ENCODE peak calls at places on chromosomes 6 and 20, in six cellular contexts. One of them, this sample, is unnamed.

GRCh38 chr6:39812853-39813533 is 20.8 kb downstream of the DAAM2 start:
- DNase-seq in stimulated activated CD8-positive, alpha-beta memory T cell treated with anti-CD3 and anti-CD28 coated beads, Interleukin-15, amount 100 ng/mL, for 48 hours: no peak
- DNase-seq in dorsolateral prefrontal cortex: no peak
- DNase-seq in NCI-H1105: no peak
- DNase-seq in retina: no peak
- DNase-seq in stimulated activated naive CD8-positive, alpha-beta T cell treated with anti-CD3 and anti-CD28 coated beads, Interleukin-15, Interleukin-2, amounts not matched to agents 100 U/mL and 50 U/mL, for 24 hours: no peak
- DNase-seq in this sample: no peak

GRCh38 chr20:50237349-50237748 is 46.7 kb downstream of the CEBPB start:
- DNase-seq in stimulated activated CD8-positive, alpha-beta memory T cell treated with anti-CD3 and anti-CD28 coated beads, Interleukin-15, amount 100 ng/mL, for 48 hours: no peak
- DNase-seq in dorsolateral prefrontal cortex: no peak
- DNase-seq in retina: no peak
- DNase-seq in stimulated activated naive CD8-positive, alpha-beta T cell treated with anti-CD3 and anti-CD28 coated beads, Interleukin-15, Interleukin-2, amounts not matched to agents 100 U/mL and 50 U/mL, for 24 hours: no peak
- DNase-seq in NCI-H1105: no peak
- DNase-seq in this sample: no peak

GRCh38 chr20:17128206-17128605 is 98.6 kb upstream of the PCSK2 start:
- DNase-seq in dorsolateral prefrontal cortex: no peak
- DNase-seq in stimulated activated naive CD8-positive, alpha-beta T cell treated with anti-CD3 and anti-CD28 coated beads, Interleukin-15, Interleukin-2, amounts not matched to agents 100 U/mL and 50 U/mL, for 24 hours: no peak
- DNase-seq in stimulated activated CD8-positive, alpha-beta memory T cell treated with anti-CD3 and anti-CD28 coated beads, Interleukin-15, amount 100 ng/mL, for 48 hours: no peak
- DNase-seq in retina: no peak
- DNase-seq in NCI-H1105: no peak
- DNase-seq in this sample: no peak

GRCh38 chr20:57613481-57613921 is 6.7 kb downstream of the ZBP1 start:
- DNase-seq in retina: no peak
- DNase-seq in stimulated activated naive CD8-positive, alpha-beta T cell treated with anti-CD3 and anti-CD28 coated beads, Interleukin-15, Interleukin-2, amounts not matched to agents 100 U/mL and 50 U/mL, for 24 hours: peak; percentile 0
- DNase-seq in stimulated activated CD8-positive, alpha-beta memory T cell treated with anti-CD3 and anti-CD28 coated beads, Interleukin-15, amount 100 ng/mL, for 48 hours: no peak
- DNase-seq in NCI-H1105: no peak
- DNase-seq in dorsolateral prefrontal cortex: peak; percentile 36
- DNase-seq in this sample: no peak

GRCh38 chr6:105226598-105227291 is 46.9 kb upstream of the POPDC3 start:
- DNase-seq in NCI-H1105: no peak
- DNase-seq in stimulated activated CD8-positive, alpha-beta memory T cell treated with anti-CD3 and anti-CD28 coated beads, Interleukin-15, amount 100 ng/mL, for 48 hours: no peak
- DNase-seq in dorsolateral prefrontal cortex: no peak
- DNase-seq in stimulated activated naive CD8-positive, alpha-beta T cell treated with anti-CD3 and anti-CD28 coated beads, Interleukin-15, Interleukin-2, amounts not matched to agents 100 U/mL and 50 U/mL, for 24 hours: no peak
- DNase-seq in retina: no peak
- DNase-seq in this sample: no peak

GRCh38 chr6:29424575-29424974 is 9.8 kb downstream of the OR12D1 start:
- DNase-seq in dorsolateral prefrontal cortex: no peak
- DNase-seq in retina: no peak
- DNase-seq in stimulated activated CD8-positive, alpha-beta memory T cell treated with anti-CD3 and anti-CD28 coated beads, Interleukin-15, amount 100 ng/mL, for 48 hours: no peak
- DNase-seq in NCI-H1105: no peak
- DNase-seq in stimulated activated naive CD8-positive, alpha-beta T cell treated with anti-CD3 and anti-CD28 coated beads, Interleukin-15, Interleukin-2, amounts not matched to agents 100 U/mL and 50 U/mL, for 24 hours: no peak
- DNase-seq in this sample: no peak

GRCh38 chr6:90940812-90941481 is 354.1 kb upstream of the MAP3K7 start:
- DNase-seq in stimulated activated CD8-positive, alpha-beta memory T cell treated with anti-CD3 and anti-CD28 coated beads, Interleukin-15, amount 100 ng/mL, for 48 hours: no peak
- DNase-seq in retina: peak; percentile 55
- DNase-seq in stimulated activated naive CD8-positive, alpha-beta T cell treated with anti-CD3 and anti-CD28 coated beads, Interleukin-15, Interleukin-2, amounts not matched to agents 100 U/mL and 50 U/mL, for 24 hours: no peak
- DNase-seq in dorsolateral prefrontal cortex: no peak
- DNase-seq in NCI-H1105: peak; percentile 29
- DNase-seq in this sample: peak; percentile 42

GRCh38 chr6:2853766-2854393 is 12.2 kb upstream of the SERPINB1 start:
- DNase-seq in NCI-H1105: no peak
- DNase-seq in retina: no peak
- DNase-seq in dorsolateral prefrontal cortex: no peak
- DNase-seq in stimulated activated CD8-positive, alpha-beta memory T cell treated with anti-CD3 and anti-CD28 coated beads, Interleukin-15, amount 100 ng/mL, for 48 hours: peak; percentile 83
- DNase-seq in stimulated activated naive CD8-positive, alpha-beta T cell treated with anti-CD3 and anti-CD28 coated beads, Interleukin-15, Interleukin-2, amounts not matched to agents 100 U/mL and 50 U/mL, for 24 hours: peak; percentile 89
- DNase-seq in this sample: no peak

GRCh38 chr6:107666084-107666981 is 157.8 kb downstream of the SCML4 start:
- DNase-seq in retina: no peak
- DNase-seq in stimulated activated naive CD8-positive, alpha-beta T cell treated with anti-CD3 and anti-CD28 coated beads, Interleukin-15, Interleukin-2, amounts not matched to agents 100 U/mL and 50 U/mL, for 24 hours: no peak
- DNase-seq in stimulated activated CD8-positive, alpha-beta memory T cell treated with anti-CD3 and anti-CD28 coated beads, Interleukin-15, amount 100 ng/mL, for 48 hours: no peak
- DNase-seq in dorsolateral prefrontal cortex: no peak
- DNase-seq in NCI-H1105: no peak
- DNase-seq in this sample: peak; percentile 33

GRCh38 chr20:37573626-37574198 is 46.0 kb upstream of the BLCAP start:
- DNase-seq in stimulated activated naive CD8-positive, alpha-beta T cell treated with anti-CD3 and anti-CD28 coated beads, Interleukin-15, Interleukin-2, amounts not matched to agents 100 U/mL and 50 U/mL, for 24 hours: no peak
- DNase-seq in stimulated activated CD8-positive, alpha-beta memory T cell treated with anti-CD3 and anti-CD28 coated beads, Interleukin-15, amount 100 ng/mL, for 48 hours: no peak
- DNase-seq in dorsolateral prefrontal cortex: no peak
- DNase-seq in retina: no peak
- DNase-seq in NCI-H1105: no peak
- DNase-seq in this sample: no peak

GRCh38 chr20:64229537-64230061 is 25.9 kb upstream of the PCMTD2 start:
- DNase-seq in dorsolateral prefrontal cortex: no peak
- DNase-seq in stimulated activated naive CD8-positive, alpha-beta T cell treated with anti-CD3 and anti-CD28 coated beads, Interleukin-15, Interleukin-2, amounts not matched to agents 100 U/mL and 50 U/mL, for 24 hours: no peak
- DNase-seq in retina: no peak
- DNase-seq in stimulated activated CD8-positive, alpha-beta memory T cell treated with anti-CD3 and anti-CD28 coated beads, Interleukin-15, amount 100 ng/mL, for 48 hours: no peak
- DNase-seq in NCI-H1105: no peak
- DNase-seq in this sample: no peak

GRCh38 chr20:50292324-50293243 is 102.0 kb downstream of the CEBPB start:
- DNase-seq in stimulated activated naive CD8-positive, alpha-beta T cell treated with anti-CD3 and anti-CD28 coated beads, Interleukin-15, Interleukin-2, amounts not matched to agents 100 U/mL and 50 U/mL, for 24 hours: peak; percentile 52
- DNase-seq in stimulated activated CD8-positive, alpha-beta memory T cell treated with anti-CD3 and anti-CD28 coated beads, Interleukin-15, amount 100 ng/mL, for 48 hours: peak; percentile 25
- DNase-seq in NCI-H1105: no peak
- DNase-seq in retina: no peak
- DNase-seq in dorsolateral prefrontal cortex: no peak
- DNase-seq in this sample: no peak

GRCh38 chr20:1304711-1305515 is 24.0 kb downstream of the SDCBP2 start:
- DNase-seq in dorsolateral prefrontal cortex: peak; percentile 45
- DNase-seq in stimulated activated naive CD8-positive, alpha-beta T cell treated with anti-CD3 and anti-CD28 coated beads, Interleukin-15, Interleukin-2, amounts not matched to agents 100 U/mL and 50 U/mL, for 24 hours: no peak
- DNase-seq in retina: no peak
- DNase-seq in NCI-H1105: no peak
- DNase-seq in stimulated activated CD8-positive, alpha-beta memory T cell treated with anti-CD3 and anti-CD28 coated beads, Interleukin-15, amount 100 ng/mL, for 48 hours: no peak
- DNase-seq in this sample: peak; percentile 62

GRCh38 chr20:34108616-34109174 is 3.3 kb downstream of the EIF2S2 start:
- DNase-seq in dorsolateral prefrontal cortex: no peak
- DNase-seq in stimulated activated CD8-positive, alpha-beta memory T cell treated with anti-CD3 and anti-CD28 coated beads, Interleukin-15, amount 100 ng/mL, for 48 hours: no peak
- DNase-seq in stimulated activated naive CD8-positive, alpha-beta T cell treated with anti-CD3 and anti-CD28 coated beads, Interleukin-15, Interleukin-2, amounts not matched to agents 100 U/mL and 50 U/mL, for 24 hours: no peak
- DNase-seq in retina: no peak
- DNase-seq in NCI-H1105: no peak
- DNase-seq in this sample: no peak

GRCh38 chr6:31094389-31094881 is 17.9 kb downstream of the C6orf15 start:
- DNase-seq in dorsolateral prefrontal cortex: no peak
- DNase-seq in NCI-H1105: no peak
- DNase-seq in retina: no peak
- DNase-seq in stimulated activated naive CD8-positive, alpha-beta T cell treated with anti-CD3 and anti-CD28 coated beads, Interleukin-15, Interleukin-2, amounts not matched to agents 100 U/mL and 50 U/mL, for 24 hours: peak; percentile 20
- DNase-seq in stimulated activated CD8-positive, alpha-beta memory T cell treated with anti-CD3 and anti-CD28 coated beads, Interleukin-15, amount 100 ng/mL, for 48 hours: no peak
- DNase-seq in this sample: no peak

GRCh38 chr20:16241911-16242310 is 331.3 kb downstream of the KIF16B start:
- DNase-seq in NCI-H1105: no peak
- DNase-seq in stimulated activated naive CD8-positive, alpha-beta T cell treated with anti-CD3 and anti-CD28 coated beads, Interleukin-15, Interleukin-2, amounts not matched to agents 100 U/mL and 50 U/mL, for 24 hours: no peak
- DNase-seq in retina: no peak
- DNase-seq in stimulated activated CD8-positive, alpha-beta memory T cell treated with anti-CD3 and anti-CD28 coated beads, Interleukin-15, amount 100 ng/mL, for 48 hours: no peak
- DNase-seq in dorsolateral prefrontal cortex: no peak
- DNase-seq in this sample: peak; percentile 65

GRCh38 chr20:22368235-22368634 is 216.1 kb downstream of the FOXA2 start:
- DNase-seq in stimulated activated naive CD8-positive, alpha-beta T cell treated with anti-CD3 and anti-CD28 coated beads, Interleukin-15, Interleukin-2, amounts not matched to agents 100 U/mL and 50 U/mL, for 24 hours: no peak
- DNase-seq in dorsolateral prefrontal cortex: no peak
- DNase-seq in NCI-H1105: no peak
- DNase-seq in retina: no peak
- DNase-seq in stimulated activated CD8-positive, alpha-beta memory T cell treated with anti-CD3 and anti-CD28 coated beads, Interleukin-15, amount 100 ng/mL, for 48 hours: no peak
- DNase-seq in this sample: no peak

GRCh38 chr6:17169291-17169690 is 67.4 kb downstream of the STMND1 start:
- DNase-seq in retina: no peak
- DNase-seq in NCI-H1105: no peak
- DNase-seq in stimulated activated CD8-positive, alpha-beta memory T cell treated with anti-CD3 and anti-CD28 coated beads, Interleukin-15, amount 100 ng/mL, for 48 hours: no peak
- DNase-seq in dorsolateral prefrontal cortex: no peak
- DNase-seq in stimulated activated naive CD8-positive, alpha-beta T cell treated with anti-CD3 and anti-CD28 coated beads, Interleukin-15, Interleukin-2, amounts not matched to agents 100 U/mL and 50 U/mL, for 24 hours: no peak
- DNase-seq in this sample: no peak

GRCh38 chr6:145809785-145810184 is 4.8 kb downstream of the FBXO30 start:
- DNase-seq in stimulated activated CD8-positive, alpha-beta memory T cell treated with anti-CD3 and anti-CD28 coated beads, Interleukin-15, amount 100 ng/mL, for 48 hours: no peak
- DNase-seq in NCI-H1105: no peak
- DNase-seq in retina: no peak
- DNase-seq in dorsolateral prefrontal cortex: no peak
- DNase-seq in stimulated activated naive CD8-positive, alpha-beta T cell treated with anti-CD3 and anti-CD28 coated beads, Interleukin-15, Interleukin-2, amounts not matched to agents 100 U/mL and 50 U/mL, for 24 hours: no peak
- DNase-seq in this sample: no peak

GRCh38 chr20:24081077-24081476 is 92.5 kb upstream of the GGTLC1 start:
- DNase-seq in stimulated activated naive CD8-positive, alpha-beta T cell treated with anti-CD3 and anti-CD28 coated beads, Interleukin-15, Interleukin-2, amounts not matched to agents 100 U/mL and 50 U/mL, for 24 hours: no peak
- DNase-seq in NCI-H1105: no peak
- DNase-seq in retina: no peak
- DNase-seq in stimulated activated CD8-positive, alpha-beta memory T cell treated with anti-CD3 and anti-CD28 coated beads, Interleukin-15, amount 100 ng/mL, for 48 hours: no peak
- DNase-seq in dorsolateral prefrontal cortex: no peak
- DNase-seq in this sample: no peak

GRCh38 chr6:37314803-37315515 is 38.8 kb upstream of the RNF8 start:
- DNase-seq in stimulated activated naive CD8-positive, alpha-beta T cell treated with anti-CD3 and anti-CD28 coated beads, Interleukin-15, Interleukin-2, amounts not matched to agents 100 U/mL and 50 U/mL, for 24 hours: peak; percentile 40
- DNase-seq in dorsolateral prefrontal cortex: no peak
- DNase-seq in stimulated activated CD8-positive, alpha-beta memory T cell treated with anti-CD3 and anti-CD28 coated beads, Interleukin-15, amount 100 ng/mL, for 48 hours: peak; percentile 10
- DNase-seq in retina: no peak
- DNase-seq in NCI-H1105: peak; percentile 8
- DNase-seq in this sample: peak; percentile 28

GRCh38 chr6:27205375-27206278 is 41.9 kb upstream of the PRSS16 start:
- DNase-seq in dorsolateral prefrontal cortex: no peak
- DNase-seq in retina: peak; percentile 41
- DNase-seq in stimulated activated CD8-positive, alpha-beta memory T cell treated with anti-CD3 and anti-CD28 coated beads, Interleukin-15, amount 100 ng/mL, for 48 hours: no peak
- DNase-seq in stimulated activated naive CD8-positive, alpha-beta T cell treated with anti-CD3 and anti-CD28 coated beads, Interleukin-15, Interleukin-2, amounts not matched to agents 100 U/mL and 50 U/mL, for 24 hours: peak; percentile 52
- DNase-seq in NCI-H1105: no peak
- DNase-seq in this sample: no peak

GRCh38 chr6:919499-919898 is 226.6 kb upstream of the EXOC2 start:
- DNase-seq in stimulated activated CD8-positive, alpha-beta memory T cell treated with anti-CD3 and anti-CD28 coated beads, Interleukin-15, amount 100 ng/mL, for 48 hours: no peak
- DNase-seq in retina: no peak
- DNase-seq in stimulated activated naive CD8-positive, alpha-beta T cell treated with anti-CD3 and anti-CD28 coated beads, Interleukin-15, Interleukin-2, amounts not matched to agents 100 U/mL and 50 U/mL, for 24 hours: no peak
- DNase-seq in dorsolateral prefrontal cortex: no peak
- DNase-seq in NCI-H1105: no peak
- DNase-seq in this sample: no peak

GRCh38 chr20:44079968-44080560 is 106.9 kb downstream of the JPH2 start:
- DNase-seq in NCI-H1105: no peak
- DNase-seq in retina: no peak
- DNase-seq in stimulated activated CD8-positive, alpha-beta memory T cell treated with anti-CD3 and anti-CD28 coated beads, Interleukin-15, amount 100 ng/mL, for 48 hours: no peak
- DNase-seq in stimulated activated naive CD8-positive, alpha-beta T cell treated with anti-CD3 and anti-CD28 coated beads, Interleukin-15, Interleukin-2, amounts not matched to agents 100 U/mL and 50 U/mL, for 24 hours: no peak
- DNase-seq in dorsolateral prefrontal cortex: no peak
- DNase-seq in this sample: no peak

GRCh38 chr6:42896178-42896719 is 16.8 kb downstream of the RPL7L1 start:
- DNase-seq in stimulated activated CD8-positive, alpha-beta memory T cell treated with anti-CD3 and anti-CD28 coated beads, Interleukin-15, amount 100 ng/mL, for 48 hours: no peak
- DNase-seq in dorsolateral prefrontal cortex: no peak
- DNase-seq in stimulated activated naive CD8-positive, alpha-beta T cell treated with anti-CD3 and anti-CD28 coated beads, Interleukin-15, Interleukin-2, amounts not matched to agents 100 U/mL and 50 U/mL, for 24 hours: no peak
- DNase-seq in NCI-H1105: peak; percentile 39
- DNase-seq in retina: no peak
- DNase-seq in this sample: peak; percentile 77

GRCh38 chr6:44672838-44673237 is 285.3 kb downstream of the CDC5L start:
- DNase-seq in stimulated activated CD8-positive, alpha-beta memory T cell treated with anti-CD3 and anti-CD28 coated beads, Interleukin-15, amount 100 ng/mL, for 48 hours: no peak
- DNase-seq in stimulated activated naive CD8-positive, alpha-beta T cell treated with anti-CD3 and anti-CD28 coated beads, Interleukin-15, Interleukin-2, amounts not matched to agents 100 U/mL and 50 U/mL, for 24 hours: no peak
- DNase-seq in dorsolateral prefrontal cortex: no peak
- DNase-seq in retina: no peak
- DNase-seq in NCI-H1105: no peak
- DNase-seq in this sample: no peak

GRCh38 chr6:34795836-34796425 is 4.0 kb downstream of the BLTP3A start:
- DNase-seq in NCI-H1105: no peak
- DNase-seq in stimulated activated CD8-positive, alpha-beta memory T cell treated with anti-CD3 and anti-CD28 coated beads, Interleukin-15, amount 100 ng/mL, for 48 hours: no peak
- DNase-seq in retina: no peak
- DNase-seq in stimulated activated naive CD8-positive, alpha-beta T cell treated with anti-CD3 and anti-CD28 coated beads, Interleukin-15, Interleukin-2, amounts not matched to agents 100 U/mL and 50 U/mL, for 24 hours: no peak
- DNase-seq in dorsolateral prefrontal cortex: no peak
- DNase-seq in this sample: no peak

GRCh38 chr20:15643713-15644112 is 929.5 kb downstream of the KIF16B start:
- DNase-seq in dorsolateral prefrontal cortex: no peak
- DNase-seq in stimulated activated CD8-positive, alpha-beta memory T cell treated with anti-CD3 and anti-CD28 coated beads, Interleukin-15, amount 100 ng/mL, for 48 hours: no peak
- DNase-seq in retina: no peak
- DNase-seq in stimulated activated naive CD8-positive, alpha-beta T cell treated with anti-CD3 and anti-CD28 coated beads, Interleukin-15, Interleukin-2, amounts not matched to agents 100 U/mL and 50 U/mL, for 24 hours: no peak
- DNase-seq in NCI-H1105: no peak
- DNase-seq in this sample: no peak

GRCh38 chr20:7693761-7694160 is 246.5 kb downstream of the HAO1 start:
- DNase-seq in dorsolateral prefrontal cortex: no peak
- DNase-seq in NCI-H1105: no peak
- DNase-seq in stimulated activated CD8-positive, alpha-beta memory T cell treated with anti-CD3 and anti-CD28 coated beads, Interleukin-15, amount 100 ng/mL, for 48 hours: no peak
- DNase-seq in stimulated activated naive CD8-positive, alpha-beta T cell treated with anti-CD3 and anti-CD28 coated beads, Interleukin-15, Interleukin-2, amounts not matched to agents 100 U/mL and 50 U/mL, for 24 hours: no peak
- DNase-seq in retina: no peak
- DNase-seq in this sample: no peak

GRCh38 chr20:19789009-19789408 is 31.0 kb downstream of the RIN2 start:
- DNase-seq in NCI-H1105: no peak
- DNase-seq in dorsolateral prefrontal cortex: no peak
- DNase-seq in retina: no peak
- DNase-seq in stimulated activated CD8-positive, alpha-beta memory T cell treated with anti-CD3 and anti-CD28 coated beads, Interleukin-15, amount 100 ng/mL, for 48 hours: no peak
- DNase-seq in stimulated activated naive CD8-positive, alpha-beta T cell treated with anti-CD3 and anti-CD28 coated beads, Interleukin-15, Interleukin-2, amounts not matched to agents 100 U/mL and 50 U/mL, for 24 hours: no peak
- DNase-seq in this sample: no peak